ENCODE peak calls at places on chromosomes 12 and 14, in four cellular contexts. M is ovary, D is heart left ventricle, O is lower leg skin. B is an unnamed sample.

GRCh38 chr12:64694130-64695078 is 64.8 kb downstream of the GNS start:
- DNase-seq in O (no peak), D (no peak), M (no peak), B (no peak)

GRCh38 chr12:51065530-51065929 is 17.4 kb downstream of the LETMD1 start:
- DNase-seq in O (no peak), D (no peak), M (no peak), B (no peak)

GRCh38 chr12:10213168-10214130 is 772 bp downstream of the GABARAPL1 start:
- DNase-seq in M (peak), D (peak), O (peak), B (peak)

GRCh38 chr14:78202178-78202577 is 32.0 kb downstream of the NRXN3 start:
- DNase-seq in M (no peak), O (no peak), D (no peak), B (no peak)

GRCh38 chr12:117489671-117490070 is 128.2 kb upstream of the NOS1 start:
- DNase-seq in M (no peak), O (no peak), D (no peak), B (no peak)

GRCh38 chr12:56806303-56806702 is 43.2 kb downstream of the HSD17B6 start:
- DNase-seq in D (no peak), M (no peak), O (no peak), B (no peak)

GRCh38 chr12:10175849-10176641 is 2.8 kb upstream of the TMEM52B start:
- DNase-seq in O (peak), M (no peak), D (no peak), B (peak)

GRCh38 chr12:45148619-45149018 is 67.3 kb upstream of the ANO6 start:
- DNase-seq in O (no peak), D (no peak), M (no peak), B (no peak)

GRCh38 chr12:2329811-2330210 is 277.0 kb downstream of the CACNA1C start:
- DNase-seq in O (no peak), M (no peak), D (no peak), B (no peak)

GRCh38 chr14:59308706-59309105 is 120.2 kb downstream of the DAAM1 start:
- DNase-seq in M (no peak), D (no peak), O (no peak), B (no peak)

GRCh38 chr12:116492703-116493324 is 66.4 kb upstream of the MAP1LC3B2 start:
- DNase-seq in O (no peak), M (no peak), D (no peak), B (no peak)

GRCh38 chr12:32197421-32197820 is 90.8 kb downstream of the BICD1 start:
- DNase-seq in O (no peak), D (no peak), M (no peak), B (no peak)

GRCh38 chr12:107818984-107819383 is 44.5 kb downstream of the ASCL4 start:
- DNase-seq in O (no peak), D (no peak), M (no peak), B (no peak)

GRCh38 chr12:62267026-62267425 is 6.8 kb downstream of the USP15 start:
- DNase-seq in D (no peak), O (no peak), M (no peak), B (no peak)

GRCh38 chr12:111393700-111394275 is 11.9 kb upstream of the SH2B3 start:
- DNase-seq in M (no peak), D (peak), O (peak), B (peak)

GRCh38 chr14:104724407-104724980 is 465 bp downstream of the ADSS1 start:
- DNase-seq in M (peak), D (peak), O (no peak), B (peak)

GRCh38 chr12:20264608-20265114 is 103.7 kb upstream of the PDE3A start:
- DNase-seq in O (no peak), D (no peak), M (no peak), B (no peak)

GRCh38 chr12:113201187-113202177 is 16.0 kb downstream of the RITA1 start:
- DNase-seq in O (no peak), M (no peak), D (no peak), B (no peak)

GRCh38 chr12:77572371-77572770 is 258.3 kb upstream of the NAV3 start:
- DNase-seq in D (no peak), O (no peak), M (peak), B (no peak)

GRCh38 chr14:74956000-74956279 is 543 bp upstream of the PGF start:
- DNase-seq in M (no peak), D (no peak), O (no peak), B (no peak)

GRCh38 chr14:55354500-55354899 is 57.1 kb downstream of the ATG14 start:
- DNase-seq in O (peak), D (peak), M (peak), B (peak)

GRCh38 chr12:81128930-81129554 is 51.2 kb downstream of the ACSS3 start:
- DNase-seq in M (no peak), D (no peak), O (no peak), B (no peak)

GRCh38 chr14:31881531-31882310 is 195.4 kb upstream of the ARHGAP5 start:
- DNase-seq in O (no peak), M (no peak), D (no peak), B (no peak)

GRCh38 chr14:31876741-31877140 is 200.4 kb upstream of the ARHGAP5 start:
- DNase-seq in O (no peak), D (no peak), M (no peak), B (no peak)

GRCh38 chr14:31879661-31880348 is 197.3 kb upstream of the ARHGAP5 start:
- DNase-seq in D (no peak), M (no peak), O (no peak), B (no peak)

GRCh38 chr14:31880935-31881334 is 196.2 kb upstream of the ARHGAP5 start:
- DNase-seq in M (no peak), O (no peak), D (no peak), B (peak)

DNA sequence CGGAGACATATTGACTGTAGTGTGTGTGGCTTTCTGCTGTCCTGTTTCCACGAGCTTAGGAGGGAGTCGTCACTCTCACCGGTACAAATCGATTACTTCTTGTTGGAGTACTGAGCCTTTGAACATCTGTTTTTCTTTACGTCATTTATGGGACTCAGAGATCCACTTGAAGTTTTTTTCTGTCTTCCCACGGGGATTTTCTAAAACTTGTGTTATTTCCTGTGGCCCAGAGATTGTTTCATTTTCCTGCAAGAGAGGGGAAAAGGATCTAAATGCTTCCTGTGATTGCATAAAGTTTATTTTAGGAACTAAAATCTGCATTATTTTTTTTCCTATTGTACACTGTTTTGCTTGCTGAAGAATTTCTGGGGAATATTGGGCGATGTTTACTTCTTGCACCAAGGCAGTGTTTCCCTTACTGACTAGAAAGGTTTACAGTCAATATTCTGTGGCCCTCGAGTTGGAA is 199.7 kb upstream of the ARHGAP5 start:
- DNase-seq in D (no peak), M (no peak), O (no peak), B (no peak)
- TF ChIP-seq POLR2A in D (no peak), M (no peak), O (no peak), B (no peak)

GRCh38 chr14:23320584-23321571 is at the start of gene PABPN1:
- DNase-seq in D (peak), M (peak), O (peak), B (peak)
- TF ChIP-seq POLR2A in D (peak), M (peak), O (no peak), B (peak)

GRCh38 chr12:101697197-101697929 is at the start of gene CHPT1:
- DNase-seq in D (peak), O (peak), M (peak), B (peak)
- TF ChIP-seq POLR2A in D (peak), O (no peak), M (peak), B (peak)

GRCh38 chr12:93743999-93744689 is 67.0 kb downstream of the CRADD start:
- DNase-seq in M (no peak), D (no peak), O (no peak), B (no peak)

GRCh38 chr12:93743229-93743998 is 66.2 kb downstream of the CRADD start:
- DNase-seq in M (no peak), O (no peak), D (no peak), B (no peak)

GRCh38 chr12:93740721-93741120 is 63.5 kb downstream of the CRADD start:
- DNase-seq in M (no peak), D (no peak), O (no peak), B (no peak)

GRCh38 chr12:93741741-93742085 is 64.5 kb downstream of the CRADD start:
- DNase-seq in D (no peak), O (no peak), M (no peak), B (no peak)

DNA sequence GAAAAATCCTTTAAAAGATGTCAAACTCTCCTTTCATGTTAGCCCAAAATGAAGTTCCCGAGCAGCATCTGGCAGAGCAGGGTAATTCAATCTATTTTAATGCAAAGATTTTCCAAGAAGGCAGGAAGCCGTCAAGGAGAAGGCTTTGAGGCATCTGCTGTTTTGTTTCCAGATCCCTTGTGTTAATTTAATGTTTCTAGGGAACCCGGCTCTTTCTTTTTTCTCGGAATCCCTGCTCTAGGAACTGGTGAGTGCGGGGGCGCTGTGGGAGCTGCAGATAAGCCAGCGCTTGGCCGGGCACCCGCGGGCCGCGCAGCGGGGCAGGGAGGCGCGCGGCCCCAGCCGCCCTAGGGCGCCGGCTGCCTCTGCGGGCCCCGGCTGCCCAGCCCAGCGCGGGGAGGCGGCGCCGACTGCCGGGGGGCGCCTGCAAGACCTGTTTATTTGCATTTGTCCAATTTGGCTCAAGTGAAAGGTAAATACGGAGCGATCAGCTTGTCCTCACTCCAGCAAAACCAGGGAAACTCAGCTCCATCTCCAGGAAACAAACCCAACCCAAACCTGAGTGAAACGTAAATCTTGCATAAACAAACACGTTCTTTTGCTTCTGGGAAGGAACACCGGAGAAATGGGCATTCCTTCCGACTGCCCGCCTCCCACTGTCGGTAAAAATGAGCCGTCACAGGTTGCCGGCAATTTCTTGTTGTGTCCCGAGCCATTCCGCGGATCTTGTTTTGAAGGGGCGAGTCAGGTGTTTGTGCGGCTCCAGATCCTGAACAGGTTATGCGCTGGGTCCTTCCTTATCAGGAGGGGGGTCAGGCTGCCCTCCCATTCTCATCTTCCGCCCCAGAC is 65.1 kb downstream of the CRADD start:
- DNase-seq in D (peak), M (peak), O (peak), B (peak)
- TF ChIP-seq POLR2A in D (peak), M (no peak), O (no peak), B (no peak)

GRCh38 chr14:99683619-99684355 is at the start of gene CYP46A1:
- DNase-seq in M (peak), O (peak), D (peak), B (peak)
- TF ChIP-seq POLR2A in M (peak), O (no peak), D (peak), B (no peak)

DNA sequence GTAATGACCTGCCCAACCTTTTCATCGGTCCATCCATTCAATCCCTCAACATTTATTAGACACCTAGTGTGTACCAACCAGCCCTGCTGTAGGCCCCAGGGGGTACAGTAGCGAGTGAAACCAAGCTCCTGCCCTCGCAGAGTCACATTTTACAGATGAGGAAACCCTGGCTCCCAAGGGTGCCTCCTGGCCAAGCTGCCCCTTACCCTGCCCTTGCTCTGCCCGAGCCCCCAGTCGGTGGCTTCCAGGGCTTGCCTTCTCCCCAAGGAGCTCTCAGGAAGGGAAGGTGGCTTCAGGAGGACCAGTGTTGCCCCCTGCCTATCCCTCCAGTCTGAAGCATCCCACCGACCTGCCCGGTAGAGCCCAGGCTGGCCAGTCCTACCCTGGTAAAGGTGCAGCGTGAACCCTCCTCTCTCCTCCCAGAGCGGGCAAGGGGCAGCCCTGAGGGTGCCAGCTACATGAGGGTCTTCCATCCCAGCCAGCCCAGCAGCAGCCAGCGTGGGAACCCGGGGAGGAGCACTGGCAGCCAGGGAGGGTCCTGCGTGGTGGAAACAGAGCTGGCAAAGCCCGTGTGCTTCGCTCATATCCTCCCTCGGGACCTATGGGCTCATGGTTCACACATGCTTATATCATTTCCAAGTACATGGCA is 670 bp upstream of the BEGAIN start:
- DNase-seq in D (peak), M (no peak), O (no peak), B (no peak)
- TF ChIP-seq POLR2A in D (no peak), M (no peak), O (no peak), B (no peak)

B was measured in transverse colon.